ENCODE peak calls at places on chromosome 5, in seven cellular contexts. F, G, Z, T, A, X and L are unnamed samples.

GRCh38 chr5:39063037-39063436 is 11.2 kb downstream of the RICTOR start:
- DNase-seq in F (no peak), G (peak), Z (no peak), T (no peak), A (no peak), X (no peak), L (no peak)

GRCh38 chr5:87340716-87341115 is 72.0 kb downstream of the CCNH start:
- DNase-seq in F (no peak), G (no peak), Z (no peak), T (no peak), A (no peak), X (no peak), L (no peak)

GRCh38 chr5:90549729-90550275 is 8.8 kb upstream of the ADGRV1 start:
- DNase-seq in F (no peak), G (no peak), Z (no peak), T (no peak), A (no peak), X (no peak), L (no peak)

GRCh38 chr5:179435731-179436315 is 90.6 kb upstream of the ADAMTS2 start:
- DNase-seq in F (no peak), G (no peak), Z (peak), T (no peak), A (no peak), X (peak), L (no peak)

GRCh38 chr5:113846941-113847340 is 333.4 kb downstream of the YTHDC2 start:
- DNase-seq in F (no peak), G (no peak), Z (no peak), T (no peak), A (no peak), X (no peak), L (no peak)

GRCh38 chr5:31193591-31194457 is at the start of gene CDH6:
- DNase-seq in F (peak), G (peak), Z (peak), T (peak), A (no peak), X (peak), L (no peak)

GRCh38 chr5:123441408-123441807 is 18.2 kb upstream of the CEP120 start:
- DNase-seq in F (no peak), G (no peak), Z (no peak), T (no peak), A (no peak), X (no peak), L (no peak)

GRCh38 chr5:173055722-173055982 is 500 bp upstream of the CREBRF start:
- DNase-seq in F (no peak), G (no peak), Z (no peak), T (no peak), A (no peak), X (no peak), L (no peak)

GRCh38 chr5:89241186-89241585 is 358.2 kb upstream of the MEF2C start:
- DNase-seq in F (no peak), G (peak), Z (no peak), T (no peak), A (no peak), X (no peak), L (no peak)

GRCh38 chr5:144582046-144582445 is 411.4 kb downstream of the KCTD16 start:
- DNase-seq in F (no peak), G (no peak), Z (no peak), T (no peak), A (no peak), X (no peak), L (no peak)

GRCh38 chr5:174599992-174600391 is 124.4 kb upstream of the MSX2 start:
- DNase-seq in F (no peak), G (no peak), Z (no peak), T (no peak), A (no peak), X (peak), L (no peak)

GRCh38 chr5:173310861-173311515 is 17.2 kb downstream of the STC2 start:
- DNase-seq in F (no peak), G (peak), Z (no peak), T (no peak), A (no peak), X (no peak), L (no peak)

GRCh38 chr5:121691478-121691877 is 160.2 kb upstream of the FTMT start:
- DNase-seq in F (no peak), G (peak), Z (no peak), T (no peak), A (no peak), X (no peak), L (no peak)

GRCh38 chr5:176573564-176574296 is 24.6 kb downstream of the CDHR2 start:
- DNase-seq in F (peak), G (peak), Z (peak), T (peak), A (peak), X (peak), L (peak)

GRCh38 chr5:10423009-10423408 is 18.7 kb upstream of the ROPN1L start:
- DNase-seq in F (no peak), G (no peak), Z (no peak), T (no peak), A (no peak), X (no peak), L (peak)

GRCh38 chr5:10427201-10427600 is 14.5 kb upstream of the ROPN1L start:
- DNase-seq in F (no peak), G (no peak), Z (no peak), T (no peak), A (no peak), X (no peak), L (no peak)

GRCh38 chr5:10420926-10421325 is 20.8 kb upstream of the ROPN1L start:
- DNase-seq in F (no peak), G (peak), Z (no peak), T (peak), A (no peak), X (no peak), L (no peak)

GRCh38 chr5:10421841-10422691 is 19.6 kb upstream of the ROPN1L start:
- DNase-seq in F (no peak), G (no peak), Z (no peak), T (no peak), A (no peak), X (no peak), L (peak)

DNA sequence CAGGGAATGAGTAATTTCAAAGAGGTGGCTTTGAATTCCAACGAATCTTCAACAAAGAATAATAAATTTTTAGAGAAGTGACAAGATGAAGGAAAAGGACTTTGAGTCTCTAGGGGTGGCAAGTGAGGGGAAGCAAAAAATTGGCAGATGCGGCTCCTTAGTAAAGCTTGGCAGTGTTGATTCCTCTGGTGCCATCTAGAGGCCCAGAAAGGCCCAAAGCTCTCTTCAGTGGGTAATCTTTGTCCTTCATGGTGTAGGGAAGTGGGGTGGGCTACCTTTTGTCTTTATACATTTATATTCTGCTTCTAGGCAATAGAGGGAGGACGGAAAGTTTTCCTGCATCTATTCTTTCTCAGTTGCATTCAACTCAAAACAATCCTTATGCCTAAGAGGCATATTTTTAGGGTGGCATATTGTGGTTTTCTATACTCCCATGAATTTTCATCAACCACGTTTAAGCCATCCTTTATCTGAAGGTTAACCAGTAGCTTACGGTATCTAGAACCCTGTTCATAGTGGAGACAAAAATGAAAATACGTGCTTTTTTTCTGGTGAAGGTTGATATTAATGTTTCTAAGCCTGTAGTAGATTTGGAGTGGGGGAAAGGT is 17.5 kb upstream of the ROPN1L start:
- DNase-seq in F (no peak), G (peak), Z (no peak), T (no peak), A (no peak), X (no peak), L (no peak)
- TF ChIP-seq CTCF in F (peak), G (peak), Z (no peak), T (peak), A (peak), X (peak), L (peak)

GRCh38 chr5:8581047-8581446 is 712.1 kb downstream of the MTRR start:
- DNase-seq in F (no peak), G (no peak), Z (no peak), T (no peak), A (no peak), X (no peak), L (no peak)

GRCh38 chr5:8580298-8580697 is 711.4 kb downstream of the MTRR start:
- DNase-seq in F (no peak), G (no peak), Z (no peak), T (no peak), A (no peak), X (no peak), L (no peak)

GRCh38 chr5:8585230-8586018 is 716.5 kb downstream of the MTRR start:
- DNase-seq in F (no peak), G (no peak), Z (no peak), T (no peak), A (no peak), X (no peak), L (no peak)
- TF ChIP-seq CTCF in F (no peak), G (peak), Z (no peak), T (peak), A (peak), X (no peak), L (no peak)

DNA sequence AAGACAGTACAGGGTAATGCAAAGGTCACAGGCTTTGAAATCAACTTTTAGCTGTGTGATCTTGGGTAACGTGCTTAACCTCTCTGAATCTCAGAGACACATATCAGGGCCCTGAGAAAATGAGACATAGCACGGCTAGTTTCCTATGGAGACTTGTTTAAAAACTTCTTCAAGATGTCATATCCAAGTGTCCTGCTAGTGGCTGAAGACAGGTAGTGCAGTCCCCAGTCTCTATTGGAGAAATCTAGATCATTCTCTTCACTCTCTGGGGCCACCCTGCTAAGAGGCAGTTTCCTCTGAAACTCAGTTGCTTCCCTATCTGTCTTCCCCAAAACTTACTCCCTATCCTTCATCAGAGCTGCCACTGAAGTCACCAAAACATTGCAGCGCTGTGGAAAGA is 30.3 kb upstream of the GRXCR2 start:
- DNase-seq in F (no peak), G (no peak), Z (no peak), T (no peak), A (no peak), X (no peak), L (no peak)
- TF ChIP-seq CTCF in F (peak), G (peak), Z (no peak), T (no peak), A (peak), X (peak), L (peak)

DNA sequence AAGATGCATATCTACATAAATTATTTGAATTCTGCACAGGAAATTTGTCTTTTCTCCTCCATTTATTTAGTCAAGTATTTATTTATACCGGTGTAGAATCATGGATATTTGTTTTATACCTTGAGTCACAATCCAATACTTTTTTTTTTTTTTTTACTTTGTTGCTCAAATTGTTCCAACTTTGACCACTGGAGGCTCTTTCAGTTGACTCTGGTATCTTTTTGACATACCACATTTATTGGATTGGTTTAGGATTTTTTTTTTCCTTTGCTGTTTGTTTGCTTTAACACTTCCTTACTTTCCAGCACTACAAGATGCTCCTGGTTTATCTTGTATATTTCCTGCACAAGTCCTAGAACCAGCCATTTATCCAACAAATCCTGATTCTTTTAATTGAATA is 543.1 kb upstream of the RIOK2 start:
- DNase-seq in F (no peak), G (no peak), Z (no peak), T (no peak), A (no peak), X (no peak), L (no peak)
- TF ChIP-seq CTCF in F (no peak), G (peak), Z (no peak), T (no peak), A (no peak), X (no peak), L (no peak)

GRCh38 chr5:138029944-138030343 is 2.9 kb downstream of the FAM13B start:
- DNase-seq in F (no peak), G (no peak), Z (no peak), T (no peak), A (no peak), X (no peak), L (no peak)

GRCh38 chr5:138032572-138033274 is at the start of gene FAM13B:
- DNase-seq in F (peak), G (peak), Z (peak), T (no peak), A (peak), X (peak), L (peak)

GRCh38 chr5:138033916-138034315 is 1.0 kb upstream of the FAM13B start:
- DNase-seq in F (no peak), G (peak), Z (no peak), T (no peak), A (no peak), X (no peak), L (no peak)

GRCh38 chr5:138033275-138033808 is 463 bp upstream of the FAM13B start:
- DNase-seq in F (no peak), G (no peak), Z (no peak), T (no peak), A (no peak), X (no peak), L (no peak)

GRCh38 chr5:138032028-138032571 is 779 bp downstream of the FAM13B start:
- DNase-seq in F (peak), G (peak), Z (peak), T (no peak), A (peak), X (peak), L (peak)
- TF ChIP-seq CTCF in F (no peak), G (no peak), Z (no peak), T (no peak), A (no peak), X (no peak), L (no peak)

GRCh38 chr5:156815988-156816599 is 34.0 kb upstream of the PPP1R2B start:
- DNase-seq in F (no peak), G (peak), Z (peak), T (peak), A (no peak), X (no peak), L (no peak)
- TF ChIP-seq CTCF in F (peak), G (peak), Z (no peak), T (peak), A (peak), X (peak), L (no peak)

DNA sequence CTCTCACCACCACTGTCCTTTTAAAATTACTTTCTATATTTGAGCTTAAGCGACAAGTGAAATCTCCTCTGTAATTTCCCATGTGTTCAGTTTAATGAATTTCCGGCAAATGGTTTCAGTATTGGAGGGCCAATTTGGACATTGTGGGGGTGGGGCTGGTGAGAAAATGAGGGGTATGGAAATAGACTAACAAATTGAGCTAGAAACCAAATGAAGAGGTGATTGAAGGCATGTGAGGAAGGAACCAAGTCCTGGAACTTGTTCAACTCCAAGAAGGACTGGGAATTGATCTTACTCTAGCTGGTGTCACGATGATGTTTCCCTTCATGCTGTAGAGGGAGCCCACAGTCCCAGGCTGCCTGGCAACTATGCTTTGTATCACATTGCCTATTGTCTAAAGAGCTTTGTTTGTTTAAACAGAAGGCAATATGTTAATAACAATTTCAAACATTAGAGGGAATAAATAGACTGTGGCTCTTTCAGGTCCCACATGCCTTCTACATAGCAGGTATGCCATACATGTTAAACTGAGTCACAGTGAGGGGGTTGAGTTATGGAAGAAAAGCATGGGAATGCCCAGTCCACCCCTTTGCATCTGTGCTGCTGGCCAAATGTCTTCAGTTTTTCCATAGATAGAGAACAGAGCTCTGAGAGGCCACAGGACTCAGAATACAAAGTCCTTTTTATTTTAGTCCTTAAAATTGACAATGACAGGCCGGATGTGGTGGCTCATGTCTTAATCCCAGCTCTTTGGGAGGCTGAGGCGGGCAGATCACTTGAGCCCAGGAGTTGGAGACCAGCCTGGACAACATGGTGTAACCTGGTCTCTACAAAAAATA is 25.0 kb upstream of the MATR3 start:
- DNase-seq in F (no peak), G (no peak), Z (no peak), T (no peak), A (no peak), X (no peak), L (no peak)
- TF ChIP-seq CTCF in F (no peak), G (peak), Z (no peak), T (no peak), A (no peak), X (peak), L (no peak)

DNA sequence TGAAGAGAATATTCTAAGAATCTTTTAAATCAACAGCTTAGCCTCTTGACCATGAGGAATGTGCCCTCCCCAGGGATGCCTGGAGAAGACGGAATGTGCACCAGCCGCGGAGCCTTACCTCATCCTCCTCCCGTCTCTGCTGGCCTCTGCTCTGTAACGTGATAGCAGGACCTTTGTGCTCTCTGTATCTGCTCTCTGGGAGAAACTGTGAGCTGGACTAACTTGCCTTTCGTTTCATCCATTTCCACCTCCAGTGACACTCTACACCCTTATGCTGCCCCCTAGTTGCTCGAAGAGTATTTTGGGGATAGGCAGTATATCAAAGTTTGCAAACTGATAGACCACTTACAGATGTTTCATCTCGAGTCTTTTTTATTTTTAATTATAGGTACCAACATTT is 141.4 kb downstream of the NPR3 start:
- DNase-seq in F (no peak), G (peak), Z (peak), T (peak), A (peak), X (no peak), L (no peak)
- TF ChIP-seq CTCF in F (peak), G (peak), Z (no peak), T (peak), A (peak), X (peak), L (no peak)